ENCODE peak calls at places on chromosome 22, in nine cellular contexts. H is colonic mucosa, C is osteoblast, E is heart left ventricle, G is PC-3, X is IMR-90, M is MM.1S, K is Panc1, J is keratinocyte. S is an unnamed sample. For H3K9me3, the result is how much of the 10 kb centered on the place peaks cover.

GRCh38 chr22:32352681-32353080 is 5.0 kb upstream of the RFPL3 start:
- DNase-seq in X (no peak), E (no peak), M (no peak), J (no peak), G (no peak), K (no peak), H (no peak), C (no peak), S (peak)

GRCh38 chr22:17563936-17564391 is 666 bp downstream of the SLC25A18 start:
- DNase-seq in K (no peak), C (peak), J (no peak), H (no peak), G (no peak), X (peak), E (no peak), M (no peak), S (peak)

GRCh38 chr22:22593250-22593649 is 34.2 kb upstream of the PRAME start:
- DNase-seq in G (no peak), H (no peak), K (no peak), C (no peak), E (no peak), M (no peak), J (no peak), X (no peak), S (no peak)

GRCh38 chr22:35033635-35034296 is 32.2 kb upstream of the ISX start:
- DNase-seq in J (no peak), C (no peak), G (no peak), X (no peak), K (no peak), E (no peak), M (no peak), H (no peak), S (no peak)

GRCh38 chr22:19480789-19481188 is 1.1 kb downstream of the CDC45 start:
- DNase-seq in C (no peak), H (no peak), K (no peak), G (no peak), X (no peak), M (no peak), E (no peak), J (no peak), S (no peak)

GRCh38 chr22:42879371-42880021 is 22.4 kb upstream of the ARFGAP3 start:
- DNase-seq in X (no peak), M (no peak), E (no peak), G (no peak), J (no peak), C (peak), K (no peak), H (no peak), S (no peak)

GRCh38 chr22:35518781-35519180 is 21.9 kb upstream of the RASD2 start:
- DNase-seq in M (no peak), J (no peak), K (no peak), X (no peak), G (no peak), H (no peak), E (no peak), C (no peak), S (no peak)

GRCh38 chr22:30445438-30445936 is 19.9 kb downstream of the MTFP1 start:
- DNase-seq in X (peak), C (no peak), M (no peak), G (no peak), E (no peak), K (no peak), J (no peak), H (no peak), S (no peak)

GRCh38 chr22:41857160-41857859 is 24.4 kb downstream of the SREBF2 start:
- DNase-seq in E (no peak), G (peak), H (peak), J (peak), X (peak), K (peak), C (peak), M (no peak), S (peak)

GRCh38 chr22:24995649-24996180 is 43.2 kb downstream of the KIAA1671 start:
- DNase-seq in K (no peak), J (no peak), G (no peak), H (no peak), M (no peak), X (no peak), E (no peak), C (no peak), S (no peak)

GRCh38 chr22:36569999-36570398 is 41.0 kb upstream of the EIF3D start:
- DNase-seq in H (no peak), C (peak), M (no peak), J (no peak), E (no peak), K (no peak), G (no peak), X (peak), S (peak)

GRCh38 chr22:24230911-24231656 is 13.8 kb downstream of the GGT5 start:
- DNase-seq in X (no peak), H (peak), E (no peak), J (no peak), K (no peak), M (peak), C (peak), G (no peak), S (no peak)

GRCh38 chr22:18970180-18970947 is 34.3 kb upstream of the PRODH start:
- DNase-seq in M (no peak), H (no peak), C (peak), E (no peak), G (no peak), J (no peak), X (no peak), K (no peak), S (peak)

GRCh38 chr22:21068681-21069276 is 23.0 kb downstream of the LRRC74B start:
- DNase-seq in X (no peak), J (no peak), H (no peak), K (no peak), C (no peak), M (no peak), G (no peak), E (peak), S (no peak)

GRCh38 chr22:32842486-32842885 is 41.0 kb downstream of the TIMP3 start:
- DNase-seq in C (no peak), E (no peak), G (no peak), H (no peak), J (no peak), X (peak), M (no peak), K (no peak), S (no peak)

GRCh38 chr22:17201285-17201945 is 17.8 kb downstream of the ADA2 start:
- DNase-seq in X (peak), M (no peak), E (no peak), J (no peak), G (peak), K (no peak), C (peak), H (no peak), S (no peak)

GRCh38 chr22:50498322-50498861 is 9.1 kb downstream of the LMF2 start:
- DNase-seq in J (no peak), M (peak), C (peak), X (peak), G (peak), H (peak), K (peak), E (no peak), S (peak)

GRCh38 chr22:19523240-19524169 is 705 bp downstream of the CLDN5 start:
- DNase-seq in M (no peak), K (no peak), C (peak), X (peak), G (no peak), H (no peak), E (no peak), J (no peak), S (no peak)

GRCh38 chr22:22787805-22788459 is 99.7 kb upstream of the IGLL5 start:
- DNase-seq in E (no peak), X (peak), K (peak), G (peak), M (peak), C (peak), J (no peak), H (peak), S (peak)

GRCh38 chr22:22156716-22157499 is 87.7 kb upstream of the VPREB1 start:
- DNase-seq in K (no peak), C (peak), M (peak), X (peak), H (peak), G (peak), J (peak), E (peak), S (peak)

GRCh38 chr22:25172153-25172552 is 27.5 kb upstream of the CRYBB3 start:
- DNase-seq in M (no peak), E (no peak), K (no peak), G (peak), H (peak), C (no peak), X (no peak), J (no peak), S (no peak)

GRCh38 chr22:17167486-17167885 is 8.4 kb upstream of the HDHD5 start:
- DNase-seq in H (no peak), M (no peak), X (no peak), G (no peak), J (no peak), E (peak), K (no peak), C (peak), S (peak)

GRCh38 chr22:32850591-32851517 is 49.3 kb downstream of the TIMP3 start:
- DNase-seq in H (peak), E (peak), M (no peak), G (no peak), K (no peak), X (no peak), C (no peak), J (no peak), S (no peak)

GRCh38 chr22:30875481-30876215 is 92.9 kb downstream of the MORC2 start:
- DNase-seq in G (no peak), X (no peak), M (no peak), J (no peak), H (no peak), K (no peak), C (peak), E (peak), S (peak)

GRCh38 chr22:45096256-45096907 is 67.3 kb upstream of the NUP50 start:
- DNase-seq in J (no peak), G (peak), C (peak), X (peak), M (peak), E (peak), K (peak), H (peak), S (peak)

GRCh38 chr22:40107756-40108437 is 69.8 kb upstream of the TNRC6B start:
- DNase-seq in G (peak), K (peak), J (no peak), H (no peak), C (peak), X (peak), E (peak), M (peak), S (peak)

GRCh38 chr22:46070722-46071450 is 79.4 kb upstream of the PPARA start:
- DNase-seq in K (no peak), X (peak), C (peak), E (peak), J (no peak), M (peak), G (peak), H (peak), S (no peak)

GRCh38 chr22:17492247-17492646 is 71.1 kb upstream of the SLC25A18 start:
- DNase-seq in H (no peak), K (no peak), E (peak), C (no peak), J (no peak), X (no peak), M (no peak), G (no peak), S (no peak)

GRCh38 chr22:21018314-21018713 is 3.3 kb downstream of the P2RX6 start:
- DNase-seq in K (no peak), C (no peak), M (no peak), J (no peak), E (no peak), H (no peak), X (no peak), G (no peak), S (no peak)

GRCh38 chr22:43993072-43993760 is 30.9 kb upstream of the PARVB start:
- DNase-seq in C (peak), E (peak), G (peak), K (peak), H (peak), X (peak), M (peak), J (no peak), S (peak)

GRCh38 chr22:44373234-44373633 is 60.5 kb upstream of the SHISAL1 start:
- DNase-seq in G (no peak), X (no peak), C (no peak), J (no peak), E (peak), H (no peak), M (no peak), K (no peak), S (no peak)

GRCh38 chr22:44605486-44605885 is 96.5 kb upstream of the PRR5 start:
- DNase-seq in X (no peak), J (no peak), E (no peak), C (peak), K (no peak), H (no peak), G (no peak), M (no peak), S (no peak)

GRCh38 chr22:35335936-35336781 is 36.5 kb downstream of the TOM1 start:
- DNase-seq in X (no peak), J (no peak), K (no peak), G (no peak), E (peak), C (no peak), H (no peak), M (no peak), S (no peak)

DNA sequence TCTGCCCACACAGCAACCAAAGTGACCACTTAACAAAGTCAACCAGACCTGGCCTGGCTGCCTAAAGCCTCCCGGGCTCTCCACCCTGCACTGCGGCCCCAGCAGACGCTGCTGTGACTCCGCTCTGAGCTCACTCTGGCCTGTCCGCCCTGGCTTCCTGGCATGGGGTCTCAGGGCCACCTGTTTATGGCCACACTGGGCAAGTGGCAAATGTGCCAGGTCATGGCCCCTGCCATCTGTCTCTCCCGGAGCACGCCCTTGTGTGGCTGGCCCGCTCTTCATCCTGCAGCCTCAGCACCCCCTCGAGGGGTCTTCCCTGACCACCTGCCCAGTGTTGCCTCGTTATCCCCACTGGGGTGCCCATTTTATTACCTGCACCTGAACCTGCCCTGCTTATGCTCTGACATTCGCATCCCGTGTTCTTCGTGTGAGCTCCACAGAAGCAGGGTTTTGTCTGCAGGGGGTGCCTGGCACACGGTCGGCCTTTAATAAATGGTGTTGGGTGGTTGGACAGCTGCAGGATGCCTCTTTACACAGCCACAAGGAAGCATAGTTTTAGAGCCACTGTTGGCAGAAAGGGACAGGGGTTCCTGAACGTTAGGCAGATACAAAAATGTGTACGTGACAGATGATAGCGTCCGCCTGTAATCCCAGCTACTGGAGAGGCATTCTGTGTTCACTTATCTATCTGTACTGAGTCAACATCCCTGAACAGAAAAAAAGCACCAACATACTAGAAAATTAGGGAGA is 785.6 kb downstream of the TBC1D22A start:
- DNase-seq in C (no peak), M (no peak), X (no peak), J (no peak), H (no peak), G (no peak), K (no peak), E (no peak), S (no peak)
- H3K9me3 ChIP-seq in C (under half), M (under half), X (under half), J (under half), H (under half), G (under half), K (under half), E (under half), S (under half)

GRCh38 chr22:37913233-37913721 is 7.2 kb downstream of the MICALL1 start:
- DNase-seq in C (peak), J (no peak), E (peak), X (no peak), H (no peak), G (no peak), M (no peak), K (no peak), S (no peak)
- H3K4me3 ChIP-seq in C (no peak), J (no peak), E (no peak), X (no peak), H (no peak), G (no peak), M (no peak), K (no peak), S (no peak)

DNA sequence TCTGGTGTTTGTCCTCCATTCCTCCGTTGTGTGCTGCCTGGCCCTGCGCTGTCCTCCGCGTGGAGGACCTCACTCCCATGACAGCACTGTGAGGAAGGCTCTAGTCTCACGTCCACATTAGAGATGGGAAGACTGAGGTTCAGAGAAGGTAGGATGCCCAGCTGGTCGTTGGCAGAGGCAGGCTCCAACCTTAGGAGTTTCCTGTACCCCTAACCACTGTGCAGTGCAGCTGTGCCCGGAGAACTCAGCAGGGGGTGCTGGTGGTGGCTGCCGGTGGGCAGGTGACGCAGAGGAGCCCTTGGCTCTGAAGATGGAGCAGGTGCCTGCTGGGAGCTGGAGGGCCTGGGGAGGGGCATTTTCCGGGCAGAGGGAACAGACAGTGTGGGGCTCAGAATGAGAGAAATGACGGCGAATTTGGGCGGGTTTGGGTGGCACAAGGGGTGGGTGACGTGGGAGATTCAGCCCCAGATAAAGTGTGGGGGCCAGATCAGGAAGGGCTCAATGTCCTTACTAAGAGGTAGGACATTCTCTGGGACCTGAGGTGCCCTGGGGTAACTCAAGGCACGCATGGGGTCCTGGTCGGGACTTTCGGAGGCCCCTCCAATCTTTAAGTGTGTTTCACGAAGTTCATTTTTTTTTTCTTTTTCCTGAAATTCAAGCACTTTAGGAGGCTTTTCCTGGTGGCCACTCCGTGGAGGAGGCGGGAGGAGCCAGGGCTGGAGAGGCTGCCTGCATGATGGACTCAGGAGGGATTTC is 535.0 kb downstream of the TBC1D22A start:
- DNase-seq in H (no peak), G (no peak), E (no peak), X (no peak), C (peak), K (no peak), J (no peak), M (no peak), S (no peak)
- H3K9me3 ChIP-seq in H (under half), G (under half), E (under half), X (under half), C (under half), K (under half), J (under half), M (under half), S (under half)

DNA sequence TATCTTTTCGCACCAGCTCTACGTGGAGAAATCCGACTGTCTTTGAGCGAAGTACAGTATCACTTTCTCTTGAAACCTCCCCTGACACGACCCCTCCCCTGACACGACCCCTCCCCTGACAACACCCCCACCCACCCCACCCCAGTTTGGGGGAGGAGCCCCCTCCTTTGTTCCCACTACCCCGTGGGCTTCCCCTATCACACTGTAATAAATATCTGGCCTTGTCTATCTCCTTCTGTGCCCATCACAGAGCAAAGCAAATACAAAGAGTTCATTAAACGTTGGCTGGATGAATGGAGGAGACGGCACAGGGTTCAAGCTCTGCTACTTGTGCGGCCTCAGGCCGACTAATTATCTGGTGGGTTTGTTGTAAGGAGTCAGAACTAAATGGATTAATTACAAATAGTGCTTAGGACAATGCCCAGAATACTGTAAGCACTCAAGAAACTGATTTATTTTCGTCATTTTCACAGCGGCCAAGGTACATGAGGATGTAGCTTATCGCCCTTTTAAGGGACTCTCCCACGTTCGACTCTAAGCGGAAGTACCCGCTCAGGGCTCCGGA is 640 bp upstream of the GGA1 start:
- DNase-seq in C (peak), J (no peak), K (no peak), G (no peak), M (no peak), H (no peak), X (no peak), E (no peak), S (no peak)
- H3K4me3 ChIP-seq in C (peak), J (peak), K (peak), G (peak), M (peak), H (peak), X (peak), E (peak), S (peak)

GRCh38 chr22:48585916-48586798 is 1241.5 kb downstream of the BRD1 start:
- DNase-seq in K (no peak), C (no peak), H (no peak), J (no peak), M (no peak), X (no peak), E (peak), G (no peak), S (no peak)
- H3K9me3 ChIP-seq in K (under half), C (under half), H (under half), J (under half), M (under half), X (under half), E (under half), G (under half), S (under half)

GRCh38 chr22:38348751-38349496 is 31.7 kb upstream of the CSNK1E start:
- DNase-seq in H (no peak), M (no peak), X (no peak), G (no peak), E (no peak), J (no peak), K (no peak), C (peak), S (no peak)
- H3K4me3 ChIP-seq in H (no peak), M (no peak), X (no peak), G (no peak), E (no peak), J (no peak), K (no peak), C (no peak), S (no peak)

DNA sequence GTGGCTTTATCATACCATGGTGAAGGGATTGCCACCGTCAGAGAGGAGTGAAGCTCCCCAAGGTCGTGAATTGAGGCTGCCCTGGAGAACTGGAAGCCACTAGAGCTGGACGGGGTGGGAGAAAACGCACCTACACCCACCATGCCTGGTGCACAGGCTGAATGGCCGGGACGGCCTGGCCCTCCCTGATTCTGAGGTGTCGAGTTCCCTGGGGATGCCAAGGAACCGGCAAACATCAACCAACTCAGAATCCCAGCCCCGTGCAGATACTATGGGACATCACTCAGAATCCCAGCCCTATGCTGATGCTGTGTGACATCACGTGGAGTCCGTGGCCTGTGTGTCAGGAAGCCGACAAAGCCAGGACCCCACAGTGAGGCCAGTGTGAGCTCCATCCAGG is 650.0 kb downstream of the BRD1 start:
- DNase-seq in H (no peak), M (no peak), K (no peak), G (no peak), X (no peak), E (no peak), C (no peak), J (no peak), S (no peak)
- H3K9me3 ChIP-seq in H (under half), M (under half), K (under half), G (under half), X (under half), E (under half), C (under half), J (under half), S (under half)